ENCODE peak calls at places on chromosomes 12 and 14, in six cellular contexts. Z, D, A, K, S and C are unnamed samples. For H3K36me3, the result is how much of the 10 kb centered on the place peaks cover.

GRCh38 chr14:50156111-50156510 is 39.7 kb upstream of the VCPKMT start:
- DNase-seq in Z (no peak), D (no peak), A (no peak), K (no peak), S (no peak), C (no peak)

GRCh38 chr12:59164991-59165718 is 244.9 kb upstream of the LRIG3 start:
- DNase-seq in Z (peak), D (peak), A (peak), K (peak), S (no peak), C (peak)

GRCh38 chr14:22811752-22812151 is 3.5 kb downstream of the SLC7A7 start:
- DNase-seq in Z (peak), D (peak), A (no peak), K (peak), S (no peak), C (no peak)

GRCh38 chr12:99600388-99600787 is 47.2 kb upstream of the GARIN6 start:
- DNase-seq in Z (no peak), D (no peak), A (no peak), K (no peak), S (no peak), C (no peak)

GRCh38 chr14:58969951-58970751 is 218.3 kb upstream of the DAAM1 start:
- DNase-seq in Z (peak), D (peak), A (no peak), K (peak), S (peak), C (peak)

GRCh38 chr14:38134631-38135030 is 73.1 kb upstream of the SSTR1 start:
- DNase-seq in Z (no peak), D (no peak), A (no peak), K (no peak), S (no peak), C (no peak)

GRCh38 chr12:56129210-56129691 is 1.2 kb downstream of the ESYT1 start:
- DNase-seq in Z (peak), D (peak), A (no peak), K (peak), S (peak), C (peak)

GRCh38 chr14:98834119-98834518 is 437.9 kb downstream of the BCL11B start:
- DNase-seq in Z (no peak), D (no peak), A (no peak), K (no peak), S (no peak), C (no peak)

GRCh38 chr12:121956041-121956341 is 37.6 kb downstream of the CFAP251 start:
- DNase-seq in Z (no peak), D (no peak), A (no peak), K (no peak), S (no peak), C (no peak)

GRCh38 chr12:8081228-8081920 is 700 bp upstream of the NECAP1 start:
- DNase-seq in Z (no peak), D (peak), A (no peak), K (no peak), S (no peak), C (no peak)

GRCh38 chr12:93136243-93137015 is 207.3 kb upstream of the EEA1 start:
- DNase-seq in Z (no peak), D (no peak), A (no peak), K (no peak), S (no peak), C (no peak)

GRCh38 chr14:61837336-61838229 is 75.4 kb downstream of the SNAPC1 start:
- DNase-seq in Z (peak), D (peak), A (peak), K (peak), S (peak), C (peak)

GRCh38 chr12:29238822-29239291 is 89.8 kb downstream of the FAR2 start:
- DNase-seq in Z (no peak), D (peak), A (no peak), K (peak), S (no peak), C (no peak)

GRCh38 chr12:2689393-2689792 is 105.4 kb upstream of the FKBP4 start:
- DNase-seq in Z (no peak), D (no peak), A (no peak), K (no peak), S (no peak), C (no peak)

GRCh38 chr12:14185441-14186192 is 179.9 kb upstream of the ATF7IP start:
- DNase-seq in Z (peak), D (peak), A (peak), K (peak), S (peak), C (peak)

GRCh38 chr12:121295123-121295745 is 1.3 kb downstream of the CAMKK2 start:
- DNase-seq in Z (no peak), D (peak), A (peak), K (no peak), S (no peak), C (peak)

GRCh38 chr12:113766133-113766879 is 199.8 kb downstream of the RBM19 start:
- DNase-seq in Z (no peak), D (no peak), A (no peak), K (no peak), S (peak), C (no peak)

GRCh38 chr12:96401061-96401871 is 1.0 kb upstream of the CDK17 start:
- DNase-seq in Z (peak), D (peak), A (no peak), K (peak), S (no peak), C (peak)

GRCh38 chr14:103056322-103057027 is 874 bp downstream of the CDC42BPB start:
- DNase-seq in Z (no peak), D (peak), A (no peak), K (peak), S (peak), C (peak)

GRCh38 chr14:30849354-30849753 is 25.0 kb upstream of the COCH start:
- DNase-seq in Z (no peak), D (no peak), A (no peak), K (no peak), S (no peak), C (no peak)

GRCh38 chr12:52634266-52635056 is 16.1 kb upstream of the KRT73 start:
- DNase-seq in Z (no peak), D (no peak), A (no peak), K (no peak), S (peak), C (no peak)

GRCh38 chr14:95478309-95478708 is 38.1 kb downstream of the SYNE3 start:
- DNase-seq in Z (no peak), D (no peak), A (no peak), K (no peak), S (no peak), C (no peak)

GRCh38 chr14:99155173-99155777 is 116.7 kb downstream of the BCL11B start:
- DNase-seq in Z (no peak), D (no peak), A (no peak), K (no peak), S (no peak), C (no peak)

GRCh38 chr12:41521872-41522379 is 333.8 kb downstream of the PDZRN4 start:
- DNase-seq in Z (peak), D (peak), A (no peak), K (peak), S (no peak), C (no peak)

GRCh38 chr12:116539905-116540482 is 19.2 kb upstream of the MAP1LC3B2 start:
- DNase-seq in Z (no peak), D (peak), A (peak), K (peak), S (no peak), C (peak)

GRCh38 chr12:27048822-27049752 is 26.7 kb downstream of the MED21 start:
- DNase-seq in Z (peak), D (peak), A (no peak), K (peak), S (no peak), C (peak)

GRCh38 chr12:44385964-44386363 is 490.2 kb downstream of the NELL2 start:
- DNase-seq in Z (no peak), D (peak), A (no peak), K (no peak), S (no peak), C (no peak)

GRCh38 chr12:56257491-56258067 is 605 bp downstream of the ANKRD52 start:
- DNase-seq in Z (peak), D (peak), A (peak), K (peak), S (peak), C (peak)

GRCh38 chr14:72243309-72243708 is 311.1 kb downstream of the RGS6 start:
- DNase-seq in Z (no peak), D (no peak), A (no peak), K (no peak), S (no peak), C (peak)

GRCh38 chr14:65446159-65446558 is 33.6 kb downstream of the FUT8 start:
- DNase-seq in Z (no peak), D (no peak), A (no peak), K (peak), S (no peak), C (peak)

GRCh38 chr12:132263451-132264065 is 65.8 kb downstream of the GALNT9 start:
- DNase-seq in Z (no peak), D (no peak), A (no peak), K (no peak), S (no peak), C (no peak)

GRCh38 chr14:50795909-50796308 is 35.1 kb downstream of the NIN start:
- DNase-seq in Z (no peak), D (no peak), A (no peak), K (no peak), S (no peak), C (no peak)

GRCh38 chr12:82326905-82327503 is 31.2 kb downstream of the CCDC59 start:
- DNase-seq in Z (peak), D (peak), A (no peak), K (peak), S (no peak), C (peak)

GRCh38 chr14:66842911-66843572 is 335.1 kb downstream of the GPHN start:
- DNase-seq in Z (no peak), D (no peak), A (no peak), K (no peak), S (no peak), C (no peak)

GRCh38 chr14:97077253-97077653 is 280.1 kb downstream of the VRK1 start:
- DNase-seq in Z (peak), D (peak), A (no peak), K (no peak), S (no peak), C (no peak)

GRCh38 chr12:288687-289086 is 26.1 kb upstream of the SLC6A13 start:
- DNase-seq in Z (no peak), D (peak), A (no peak), K (peak), S (no peak), C (no peak)

GRCh38 chr12:1646908-1647669 is 18.1 kb downstream of the WNT5B start:
- DNase-seq in Z (no peak), D (no peak), A (no peak), K (no peak), S (no peak), C (no peak)

GRCh38 chr12:20555771-20556170 is 139.4 kb upstream of the SLCO1C1 start:
- DNase-seq in Z (no peak), D (no peak), A (no peak), K (no peak), S (no peak), C (no peak)

GRCh38 chr14:69879175-69880047 is at the start of gene SMOC1:
- DNase-seq in Z (peak), D (peak), A (peak), K (peak), S (peak), C (peak)

GRCh38 chr12:57726151-57726883 is 12.2 kb downstream of the AGAP2 start:
- DNase-seq in Z (peak), D (peak), A (peak), K (peak), S (peak), C (peak)

GRCh38 chr12:50620975-50621360 is 116.2 kb downstream of the DIP2B start:
- DNase-seq in Z (no peak), D (no peak), A (no peak), K (no peak), S (no peak), C (no peak)
- H2AK5ac ChIP-seq in Z (no peak), D (no peak), A (no peak), K (no peak), S (no peak), C (no peak)

GRCh38 chr12:103771466-103771865 is 69.6 kb downstream of the NT5DC3 start:
- DNase-seq in Z (peak), D (peak), A (no peak), K (peak), S (peak), C (peak)

GRCh38 chr12:103766028-103766427 is 75.0 kb downstream of the NT5DC3 start:
- DNase-seq in Z (no peak), D (no peak), A (no peak), K (no peak), S (no peak), C (no peak)

GRCh38 chr12:103765322-103765721 is 75.7 kb downstream of the NT5DC3 start:
- DNase-seq in Z (no peak), D (no peak), A (no peak), K (no peak), S (no peak), C (no peak)

GRCh38 chr12:103769240-103769945 is 71.6 kb downstream of the NT5DC3 start:
- DNase-seq in Z (no peak), D (no peak), A (no peak), K (no peak), S (peak), C (peak)

DNA sequence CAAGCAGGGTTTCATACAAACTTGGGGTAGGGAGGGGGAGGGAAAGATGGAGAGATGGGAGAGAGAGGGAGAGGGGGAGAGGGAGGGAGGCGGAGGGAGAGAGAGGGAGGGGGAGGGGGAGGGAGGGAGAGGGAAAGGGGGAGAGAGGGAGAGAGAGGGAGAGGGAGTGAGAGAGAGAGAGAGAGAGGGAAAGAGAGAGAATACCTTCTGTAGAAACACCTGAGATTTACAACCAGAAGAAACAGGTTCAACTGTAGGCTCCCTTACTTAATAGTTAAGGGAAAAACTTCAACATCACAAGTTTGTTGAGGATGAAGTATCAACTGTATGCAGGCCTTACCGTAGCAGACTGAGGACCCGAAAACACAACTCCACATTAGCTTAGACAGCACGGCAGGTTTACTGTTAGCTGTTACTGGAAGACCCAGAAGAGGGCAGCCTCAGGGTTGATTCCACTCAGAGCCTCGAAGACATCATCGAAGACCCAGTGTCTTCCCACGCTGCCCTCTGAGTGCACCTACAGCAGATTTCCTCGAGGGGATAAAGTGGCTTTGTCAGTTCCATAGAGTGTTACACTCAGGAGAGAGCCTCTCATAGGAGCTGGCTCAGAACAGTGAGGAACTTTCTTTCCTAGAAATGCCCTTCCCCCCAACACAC is 72.4 kb downstream of the NT5DC3 start:
- DNase-seq in Z (no peak), D (no peak), A (no peak), K (no peak), S (no peak), C (peak)
- H3K36me3 ChIP-seq in Z (under half), D (under half), A (under half), K (under half), S (under half), C (under half)

GRCh38 chr14:92037989-92038388 is 1.9 kb downstream of the TRIP11 start:
- DNase-seq in Z (no peak), D (no peak), A (no peak), K (peak), S (no peak), C (no peak)

GRCh38 chr14:92039720-92040430 is at the start of gene TRIP11:
- DNase-seq in Z (peak), D (peak), A (peak), K (peak), S (peak), C (peak)

GRCh38 chr14:92040431-92041040 is 677 bp upstream of the TRIP11 start:
- DNase-seq in Z (peak), D (peak), A (peak), K (peak), S (no peak), C (peak)

GRCh38 chr14:92039073-92039719 is 663 bp downstream of the TRIP11 start:
- DNase-seq in Z (peak), D (peak), A (peak), K (peak), S (peak), C (peak)

GRCh38 chr14:92041203-92041602 is 1.3 kb upstream of the TRIP11 start:
- DNase-seq in Z (no peak), D (no peak), A (no peak), K (no peak), S (no peak), C (peak)
- H2AK5ac ChIP-seq in Z (no peak), D (peak), A (no peak), K (no peak), S (no peak), C (no peak)

GRCh38 chr12:49790741-49791140 is 37.5 kb downstream of the NCKAP5L start:
- DNase-seq in Z (no peak), D (no peak), A (no peak), K (no peak), S (no peak), C (no peak)
- H3K36me3 ChIP-seq in Z (under half), D (half or more), A (half or more), K (under half), S (under half), C (under half)